ENCODE peak calls at places on chromosome 22, in six cellular contexts. N, R, J, C, S and O are unnamed samples.

GRCh38 chr22:30943368-30943767 is 25.2 kb downstream of the MORC2 start:
- DNase-seq in R (no peak), N (no peak), S (no peak), J (no peak), C (no peak), O (peak; percentile 27)

GRCh38 chr22:46934746-46935491 is 172.5 kb downstream of the TBC1D22A start:
- DNase-seq in R (peak; percentile 95), N (peak; percentile 85), C (peak; percentile 90), J (peak; percentile 98), S (no peak), O (no peak)

GRCh38 chr22:32005453-32005852 is 37.6 kb upstream of the SLC5A1 start:
- DNase-seq in R (peak; percentile 54), N (peak; percentile 66), S (no peak), C (peak; percentile 2), J (peak; percentile 25), O (no peak)

GRCh38 chr22:36026741-36027140 is 1.9 kb downstream of the RBFOX2 start:
- DNase-seq in R (peak; percentile 64), S (no peak), J (peak; percentile 60), N (peak; percentile 30), C (peak; percentile 68), O (no peak)

GRCh38 chr22:24445481-24446290 is 18.3 kb downstream of the ADORA2A start:
- DNase-seq in N (no peak), R (no peak), C (no peak), S (peak; percentile 46), J (no peak), O (no peak)

GRCh38 chr22:31106651-31107205 is 640 bp downstream of the SELENOM start:
- DNase-seq in J (peak; percentile 55), S (no peak), C (peak; percentile 56), R (peak; percentile 81), N (no peak), O (no peak)

GRCh38 chr22:43891360-43892182 is at the start of gene PNPLA5:
- DNase-seq in R (peak; percentile 63), N (no peak), J (peak; percentile 38), S (no peak), C (no peak), O (no peak)

GRCh38 chr22:37848587-37849088 is 581 bp upstream of the EIF3L start:
- DNase-seq in N (peak; percentile 18), S (no peak), J (peak; percentile 16), R (peak; percentile 76), C (peak; percentile 48), O (peak; percentile 27)

GRCh38 chr22:43867839-43868652 is 5.7 kb upstream of the SULT4A1 start:
- DNase-seq in C (peak; percentile 70), J (peak; percentile 73), S (peak; percentile 84), N (peak; percentile 64), R (peak; percentile 71), O (peak; percentile 65)

GRCh38 chr22:38403806-38404205 is 51.2 kb downstream of the KCNJ4 start:
- DNase-seq in R (no peak), J (no peak), N (no peak), C (no peak), S (no peak), O (no peak)

GRCh38 chr22:48758905-48759875 is 1068.5 kb downstream of the BRD1 start:
- DNase-seq in J (no peak), S (no peak), C (no peak), R (no peak), N (no peak), O (no peak)

GRCh38 chr22:31753005-31753633 is 700 bp upstream of the DEPDC5 start:
- DNase-seq in C (no peak), S (peak; percentile 66), J (no peak), N (peak; percentile 5), R (peak; percentile 45), O (peak; percentile 15)

GRCh38 chr22:45125198-45125597 is 38.5 kb upstream of the NUP50 start:
- DNase-seq in R (peak; percentile 83), C (peak; percentile 52), S (no peak), J (peak; percentile 94), N (no peak), O (no peak)

GRCh38 chr22:31179345-31179744 is 19.4 kb downstream of the RNF185 start:
- DNase-seq in J (peak; percentile 23), N (peak; percentile 92), R (peak; percentile 76), C (no peak), S (no peak), O (no peak)

GRCh38 chr22:23857606-23858483 is at the start of gene SLC2A11:
- DNase-seq in C (peak; percentile 97), J (peak; percentile 97), S (peak; percentile 98), R (peak; percentile 100), N (peak; percentile 94), O (peak; percentile 95)

GRCh38 chr22:26502688-26503561 is 9.3 kb downstream of the TFIP11 start:
- DNase-seq in N (peak; percentile 18), C (peak; percentile 57), J (peak; percentile 51), S (peak; percentile 31), R (peak; percentile 47), O (peak; percentile 94)

GRCh38 chr22:46619830-46620501 is at the start of gene GRAMD4:
- DNase-seq in R (peak; percentile 11), N (no peak), C (no peak), S (no peak), J (no peak), O (peak; percentile 79)

GRCh38 chr22:49103314-49104052 is 724.2 kb downstream of the BRD1 start:
- DNase-seq in J (no peak), N (no peak), R (no peak), S (no peak), C (no peak), O (no peak)

GRCh38 chr22:37312549-37313183 is 30.4 kb downstream of the CYTH4 start:
- DNase-seq in N (no peak), C (no peak), J (no peak), R (no peak), S (no peak), O (no peak)

GRCh38 chr22:29343313-29343805 is 27.9 kb upstream of the RASL10A start:
- DNase-seq in J (peak; percentile 40), R (peak; percentile 29), N (peak; percentile 47), S (no peak), C (peak; percentile 24), O (no peak)
- H3K4me2 ChIP-seq in J (no peak overlapping the region), R (peak overlapping the region; percentile 1), N (peak overlapping the region; percentile 53), S (no peak overlapping the region), C (no peak overlapping the region), O (no peak overlapping the region)

DNA sequence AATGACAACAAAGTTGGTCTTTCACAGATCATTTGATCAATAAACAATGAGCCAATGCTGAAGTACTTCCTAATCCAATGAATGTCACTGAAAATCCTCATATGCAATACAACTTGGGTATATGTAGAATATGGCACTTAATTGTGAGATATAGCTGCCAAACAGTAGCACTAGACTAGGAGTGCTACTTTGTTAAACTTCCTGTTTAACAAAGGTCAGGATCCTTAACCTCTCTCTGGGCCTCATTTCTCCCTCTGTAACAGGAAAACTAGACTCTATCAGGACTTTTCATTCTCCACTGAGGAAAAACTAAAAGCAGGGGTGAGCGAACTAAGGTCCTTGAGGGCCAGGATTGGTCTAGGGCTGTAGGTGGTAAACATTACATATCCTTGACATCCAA is 56.1 kb downstream of the PITPNB start:
- DNase-seq in J (no peak), R (no peak), N (no peak), S (no peak), C (no peak), O (no peak)
- H3K4me1 ChIP-seq in J (peaks cover 38% of the 10 kb centered on the region), R (peaks cover 57% of the 10 kb centered on the region), N (peaks cover 26% of the 10 kb centered on the region), S (peaks cover 2% of the 10 kb centered on the region), C (peaks cover 27% of the 10 kb centered on the region), O (no peaks in the 10 kb centered on the region)

GRCh38 chr22:19958083-19959042 is 16.7 kb upstream of the TXNRD2 start:
- DNase-seq in J (peak; percentile 73), S (no peak), R (peak; percentile 85), N (no peak), C (peak; percentile 73), O (no peak)
- H3K4me2 ChIP-seq in J (no peak overlapping the region), S (peak overlapping the region; percentile 58), R (peak overlapping the region; percentile 55), N (no peak overlapping the region), C (no peak overlapping the region), O (no peak overlapping the region)

DNA sequence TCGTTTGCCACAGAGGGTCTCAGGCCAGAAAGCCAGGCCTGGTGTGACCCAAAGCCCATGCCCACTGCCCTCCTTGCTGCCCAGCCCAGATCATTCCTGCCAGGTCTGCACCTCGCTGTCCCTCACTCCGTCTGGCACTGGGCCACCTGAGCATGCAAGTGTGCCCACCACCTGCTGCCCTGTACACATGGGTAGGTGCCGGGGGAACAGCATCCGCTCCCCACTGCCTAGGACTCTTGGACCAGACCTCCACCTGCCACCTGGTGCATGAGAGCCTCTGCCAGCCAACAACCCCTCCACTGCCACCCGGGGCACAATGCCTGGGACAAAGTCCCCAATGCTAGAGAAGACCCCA is 12.5 kb downstream of the MGAT3 start:
- DNase-seq in N (no peak), S (no peak), R (no peak), J (no peak), C (no peak), O (no peak)
- H3K4me1 ChIP-seq in N (no peaks in the 10 kb centered on the region), S (peaks cover 43% of the 10 kb centered on the region), R (peaks cover 14% of the 10 kb centered on the region), J (peaks cover 28% of the 10 kb centered on the region), C (peaks cover 3% of the 10 kb centered on the region), O (no peaks in the 10 kb centered on the region)

DNA sequence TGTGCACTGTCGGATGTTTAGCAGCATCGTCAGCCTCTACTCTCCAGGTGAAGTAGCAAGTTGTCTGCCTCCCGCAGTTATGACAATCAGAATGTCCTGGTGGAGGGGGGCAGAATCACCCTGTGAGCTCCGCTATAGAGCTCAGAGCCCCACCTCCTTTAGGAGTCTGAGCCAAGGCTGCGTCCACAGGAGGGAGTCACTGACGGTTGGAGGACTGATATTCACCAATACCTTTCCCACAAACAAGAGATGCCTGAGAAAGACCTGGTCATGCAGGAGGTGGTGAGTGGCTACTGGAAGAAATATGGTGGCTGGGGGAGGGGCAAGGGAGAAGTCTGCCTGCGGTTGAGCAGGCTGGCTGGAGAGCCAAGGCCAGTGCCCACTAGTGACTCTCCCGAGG is 41.7 kb upstream of the ADA2 start:
- DNase-seq in S (no peak), C (no peak), N (no peak), R (no peak), J (no peak), O (no peak)
- H3K4me2 ChIP-seq in S (peak overlapping the region; percentile 20), C (no peak overlapping the region), N (no peak overlapping the region), R (no peak overlapping the region), J (no peak overlapping the region), O (no peak overlapping the region)